ENCODE peak calls at places on chromosome 14, in seven cellular contexts. Y, O, Z, B, U, G and K are unnamed samples. For H3K4me1, the result is how much of the 10 kb centered on the place peaks cover.

GRCh38 chr14:87940894-87941293 is 52.1 kb downstream of the GALC start:
- DNase-seq in Y (no peak), O (no peak), Z (no peak), B (no peak), U (no peak), G (no peak), K (no peak)

GRCh38 chr14:87996276-87996592 is 3.3 kb upstream of the GALC start:
- DNase-seq in Y (no peak), O (peak), Z (no peak), B (no peak), U (no peak), G (no peak), K (no peak)

GRCh38 chr14:28651148-28651547 is 115.4 kb upstream of the FOXG1 start:
- DNase-seq in Y (no peak), O (no peak), Z (no peak), B (no peak), U (no peak), G (no peak), K (no peak)

GRCh38 chr14:104151546-104152245 is 13.3 kb downstream of the KIF26A start:
- DNase-seq in Y (no peak), O (no peak), Z (no peak), B (no peak), U (no peak), G (no peak), K (no peak)

GRCh38 chr14:102182190-102182589 is 42.5 kb downstream of the WDR20 start:
- DNase-seq in Y (no peak), O (no peak), Z (no peak), B (no peak), U (no peak), G (no peak), K (no peak)

GRCh38 chr14:72554401-72554800 is 339.5 kb downstream of the DPF3 start:
- DNase-seq in Y (no peak), O (no peak), Z (no peak), B (no peak), U (no peak), G (no peak), K (no peak)

GRCh38 chr14:32318087-32318486 is 11.0 kb upstream of the AKAP6 start:
- DNase-seq in Y (no peak), O (no peak), Z (no peak), B (no peak), U (no peak), G (no peak), K (no peak)

GRCh38 chr14:21168055-21168454 is 12.2 kb upstream of the OR5AU1 start:
- DNase-seq in Y (no peak), O (no peak), Z (no peak), B (no peak), U (no peak), G (no peak), K (no peak)

GRCh38 chr14:36817071-36817930 is 155.6 kb downstream of the PAX9 start:
- DNase-seq in Y (no peak), O (no peak), Z (no peak), B (no peak), U (no peak), G (no peak), K (no peak)

GRCh38 chr14:64705406-64706118 is 1.3 kb downstream of the PLEKHG3 start:
- DNase-seq in Y (no peak), O (no peak), Z (peak), B (no peak), U (peak), G (no peak), K (peak)

GRCh38 chr14:104363891-104364760 is 215.4 kb upstream of the C14orf180 start:
- DNase-seq in Y (no peak), O (no peak), Z (peak), B (no peak), U (peak), G (no peak), K (peak)

GRCh38 chr14:41521891-41522290 is 84.8 kb upstream of the LRFN5 start:
- DNase-seq in Y (no peak), O (no peak), Z (no peak), B (no peak), U (no peak), G (no peak), K (no peak)

GRCh38 chr14:72614891-72615410 is 278.9 kb downstream of the DPF3 start:
- DNase-seq in Y (no peak), O (no peak), Z (no peak), B (no peak), U (no peak), G (no peak), K (no peak)

GRCh38 chr14:23071244-23071974 is 14.1 kb upstream of the CDH24 start:
- DNase-seq in Y (peak), O (peak), Z (peak), B (peak), U (peak), G (peak), K (peak)

GRCh38 chr14:65160091-65160490 is 57.8 kb upstream of the MAX start:
- DNase-seq in Y (no peak), O (no peak), Z (no peak), B (no peak), U (no peak), G (no peak), K (no peak)

GRCh38 chr14:92982941-92983340 is 60.0 kb downstream of the CHGA start:
- DNase-seq in Y (no peak), O (peak), Z (no peak), B (no peak), U (no peak), G (no peak), K (no peak)

GRCh38 chr14:79480212-79480611 is 731.1 kb downstream of the DIO2 start:
- DNase-seq in Y (no peak), O (no peak), Z (no peak), B (no peak), U (no peak), G (no peak), K (no peak)
- TF ChIP-seq EP300 in Y (no peak), O (no peak), Z (no peak), B (no peak), U (no peak), G (no peak), K (no peak)

GRCh38 chr14:55942101-55942645 is 176.0 kb upstream of the PELI2 start:
- DNase-seq in Y (peak), O (no peak), Z (no peak), B (no peak), U (no peak), G (no peak), K (no peak)
- H3K4me1 ChIP-seq in Y (under half), O (under half), Z (under half), B (under half), U (under half), G (under half), K (under half)

GRCh38 chr14:24913746-24914145 is 136.2 kb downstream of the STXBP6 start:
- DNase-seq in Y (no peak), O (no peak), Z (no peak), B (no peak), U (no peak), G (no peak), K (no peak)
- TF ChIP-seq EP300 in Y (no peak), O (no peak), Z (no peak), B (no peak), U (no peak), G (no peak), K (no peak)

DNA sequence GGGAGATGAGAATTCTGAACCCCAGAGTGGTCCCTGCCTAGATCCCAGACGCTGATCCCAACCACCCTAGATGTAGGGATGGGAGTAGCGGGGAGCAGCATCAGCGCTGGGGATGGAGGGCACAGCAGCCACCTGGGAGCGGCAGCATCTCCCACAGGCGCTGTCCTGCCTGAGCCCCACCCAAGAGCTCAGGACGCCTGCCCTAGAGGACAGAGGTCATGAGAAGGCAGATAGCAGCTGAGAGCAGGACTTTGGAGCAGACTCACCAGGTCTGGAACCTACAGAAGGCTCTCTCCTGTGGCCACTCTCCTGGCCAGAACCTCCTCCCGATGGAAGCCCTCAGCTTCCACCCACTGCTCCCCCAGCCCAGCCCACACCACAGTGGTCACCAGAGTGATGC is 7.2 kb downstream of the CCDC85C start:
- DNase-seq in Y (peak), O (no peak), Z (no peak), B (no peak), U (no peak), G (no peak), K (no peak)
- H3K4me1 ChIP-seq in Y (half or more), O (half or more), Z (under half), B (under half), U (under half), G (under half), K (under half)

GRCh38 chr14:45904313-45904712 is 651.3 kb upstream of the MIS18BP1 start:
- DNase-seq in Y (no peak), O (no peak), Z (no peak), B (no peak), U (no peak), G (no peak), K (no peak)
- TF ChIP-seq EP300 in Y (no peak), O (no peak), Z (no peak), B (no peak), U (no peak), G (no peak), K (no peak)

DNA sequence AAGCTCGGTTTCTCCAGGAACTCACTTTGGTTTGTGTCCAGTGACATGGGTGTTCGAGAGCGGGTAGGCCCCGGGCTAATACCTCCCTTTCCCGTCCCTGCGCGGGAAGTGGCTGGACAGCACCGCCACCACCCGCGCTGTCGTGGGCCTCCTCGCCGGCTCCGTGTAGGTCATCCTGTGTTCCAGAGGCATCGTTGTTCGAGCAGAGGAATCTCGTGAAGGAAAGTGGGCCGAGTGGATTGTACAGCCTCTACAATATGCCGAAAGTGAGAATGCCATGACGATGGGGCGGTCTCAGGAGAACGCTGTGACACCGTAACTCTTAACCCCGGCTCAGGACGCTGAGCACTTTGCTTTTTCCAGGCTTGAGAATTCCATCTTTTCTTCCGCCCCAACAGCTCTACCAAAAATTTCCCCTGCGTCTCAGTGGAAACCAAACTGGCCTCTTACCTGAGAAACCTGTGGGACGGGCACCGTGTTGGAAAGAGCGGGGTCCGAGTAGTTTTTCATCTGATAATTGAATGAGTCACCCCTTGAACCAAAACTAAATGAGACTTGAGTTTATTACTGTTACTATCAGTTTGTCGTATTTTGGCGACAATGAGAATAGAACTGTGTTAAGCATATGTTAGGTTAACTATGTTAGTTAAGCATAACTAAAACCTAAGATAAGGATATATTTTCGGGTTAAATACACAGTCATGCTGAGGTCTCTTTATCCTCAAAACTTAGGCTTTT is 510 bp downstream of the EIF2S1 start:
- DNase-seq in Y (no peak), O (peak), Z (no peak), B (peak), U (no peak), G (no peak), K (no peak)
- H3K4me1 ChIP-seq in Y (under half), O (under half), Z (under half), B (under half), U (under half), G (under half), K (half or more)

GRCh38 chr14:50658203-50658602 is 9.9 kb downstream of the SAV1 start:
- DNase-seq in Y (no peak), O (no peak), Z (no peak), B (no peak), U (no peak), G (no peak), K (no peak)
- TF ChIP-seq EP300 in Y (no peak), O (no peak), Z (no peak), B (no peak), U (no peak), G (no peak), K (no peak)

GRCh38 chr14:50089213-50089612 is 27.2 kb downstream of the VCPKMT start:
- DNase-seq in Y (no peak), O (no peak), Z (no peak), B (peak), U (no peak), G (no peak), K (no peak)
- H3K4me1 ChIP-seq in Y (under half), O (under half), Z (under half), B (under half), U (under half), G (under half), K (under half)

GRCh38 chr14:67695394-67695949 is at the start of gene RDH11:
- DNase-seq in Y (peak), O (peak), Z (peak), B (peak), U (peak), G (peak), K (peak)
- TF ChIP-seq EP300 in Y (no peak), O (no peak), Z (no peak), B (no peak), U (no peak), G (no peak), K (no peak)

GRCh38 chr14:47822326-47822725 is 146.9 kb upstream of the MDGA2 start:
- DNase-seq in Y (no peak), O (no peak), Z (no peak), B (no peak), U (no peak), G (no peak), K (no peak)
- H3K4me1 ChIP-seq in Y (under half), O (under half), Z (under half), B (under half), U (under half), G (under half), K (under half)